ENCODE peak calls at places on chromosome 15, in six cellular contexts. Y is prostate gland, F is choroid plexus epithelial cell, Z is kidney epithelial cell, H is cardiac muscle cell, R is AG10803. A is an unnamed sample.

GRCh38 chr15:71043373-71043772 is 71.9 kb upstream of the THSD4 start:
- DNase-seq in Y (no peak), F (peak), Z (no peak), H (no peak), R (peak), A (no peak)

GRCh38 chr15:35514759-35515158 is 31.2 kb downstream of the DPH6 start:
- DNase-seq in Y (no peak), F (peak), Z (no peak), H (peak), R (peak), A (peak)

GRCh38 chr15:41530363-41530956 is 13.6 kb downstream of the RPAP1 start:
- DNase-seq in Y (no peak), F (no peak), Z (no peak), H (no peak), R (no peak), A (no peak)

GRCh38 chr15:92821491-92822116 is 78.5 kb upstream of the CHD2 start:
- DNase-seq in Y (no peak), F (no peak), Z (no peak), H (no peak), R (no peak), A (peak)

GRCh38 chr15:57319919-57320542 is 56.3 kb upstream of the CGNL1 start:
- DNase-seq in Y (no peak), F (no peak), Z (no peak), H (no peak), R (no peak), A (no peak)

GRCh38 chr15:80478075-80478474 is 73.9 kb downstream of the ARNT2 start:
- DNase-seq in Y (no peak), F (peak), Z (no peak), H (peak), R (peak), A (peak)

GRCh38 chr15:67762610-67763368 is 62.5 kb upstream of the SKOR1 start:
- DNase-seq in Y (no peak), F (peak), Z (peak), H (no peak), R (peak), A (no peak)

GRCh38 chr15:78914027-78914764 is 30.6 kb downstream of the CTSH start:
- DNase-seq in Y (peak), F (peak), Z (no peak), H (no peak), R (peak), A (no peak)

GRCh38 chr15:39511000-39511914 is 69.6 kb upstream of the THBS1 start:
- DNase-seq in Y (no peak), F (peak), Z (peak), H (peak), R (peak), A (peak)

GRCh38 chr15:64681424-64682024 is 93.9 kb downstream of the RBPMS2 start:
- DNase-seq in Y (peak), F (peak), Z (no peak), H (peak), R (peak), A (peak)

GRCh38 chr15:69170597-69170996 is 10.2 kb downstream of the GLCE start:
- DNase-seq in Y (no peak), F (no peak), Z (no peak), H (no peak), R (no peak), A (no peak)

GRCh38 chr15:40957581-40958051 is 4.3 kb downstream of the CHAC1 start:
- DNase-seq in Y (peak), F (no peak), Z (no peak), H (no peak), R (peak), A (peak)

GRCh38 chr15:58369261-58369699 is 62.5 kb upstream of the LIPC start:
- DNase-seq in Y (no peak), F (peak), Z (peak), H (peak), R (peak), A (peak)

GRCh38 chr15:48285329-48286214 is 45.7 kb upstream of the DUT start:
- DNase-seq in Y (peak), F (peak), Z (peak), H (peak), R (peak), A (peak)

GRCh38 chr15:38539008-38539343 is 25.6 kb downstream of the RASGRP1 start:
- DNase-seq in Y (no peak), F (no peak), Z (no peak), H (no peak), R (no peak), A (no peak)

GRCh38 chr15:64356443-64357040 is 569 bp upstream of the CSNK1G1 start:
- DNase-seq in Y (no peak), F (peak), Z (peak), H (peak), R (peak), A (no peak)

GRCh38 chr15:41104234-41104633 is 11.8 kb downstream of the INO80 start:
- DNase-seq in Y (no peak), F (peak), Z (no peak), H (peak), R (peak), A (peak)

GRCh38 chr15:82862886-82863285 is 53.5 kb downstream of the WHAMM start:
- DNase-seq in Y (no peak), F (no peak), Z (no peak), H (no peak), R (no peak), A (no peak)

GRCh38 chr15:27746556-27746955 is 352.6 kb downstream of the OCA2 start:
- DNase-seq in Y (no peak), F (no peak), Z (no peak), H (no peak), R (no peak), A (peak)

GRCh38 chr15:71011503-71012155 is 103.6 kb upstream of the THSD4 start:
- DNase-seq in Y (peak), F (peak), Z (peak), H (peak), R (peak), A (peak)

GRCh38 chr15:31297880-31298456 is 28.7 kb upstream of the KLF13 start:
- DNase-seq in Y (no peak), F (no peak), Z (no peak), H (no peak), R (no peak), A (no peak)

DNA sequence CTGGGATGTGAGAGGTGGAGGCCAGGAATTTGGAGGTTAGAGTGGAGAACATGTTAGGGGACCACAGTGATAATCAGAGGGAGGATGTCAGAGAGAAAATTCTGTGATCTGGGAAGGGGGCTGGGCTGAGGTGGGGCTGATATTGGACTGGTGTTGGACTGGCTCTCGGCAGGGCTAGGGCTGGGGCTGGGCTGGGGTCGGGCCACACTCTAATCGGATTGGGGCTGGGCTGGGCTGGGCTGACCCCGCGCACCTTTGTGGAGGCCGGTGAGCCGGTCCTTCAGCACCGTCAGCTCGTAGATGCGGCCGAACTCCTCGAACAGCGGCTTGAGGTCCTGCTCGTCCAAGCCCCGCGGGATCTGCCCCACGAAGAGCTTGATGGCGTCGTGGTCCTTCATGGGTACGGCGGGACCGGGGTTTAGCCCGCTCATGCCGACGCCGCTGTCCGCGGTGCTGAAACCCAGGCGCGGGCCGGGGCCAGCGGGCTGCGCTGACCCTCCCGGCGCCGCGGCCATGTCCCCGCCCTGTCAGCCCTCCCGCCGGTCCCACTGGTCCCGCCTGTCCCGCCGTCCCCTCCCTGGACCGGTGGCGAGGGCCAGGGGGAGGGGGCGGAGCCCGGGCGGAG is 485 bp downstream of the CELF6 start:
- DNase-seq in Y (peak), F (peak), Z (peak), H (peak), R (peak), A (peak)
- H3K4me3 ChIP-seq in Y (peak), F (peak), Z (peak), H (peak), R (peak), A (peak)

GRCh38 chr15:76963596-76963995 is 31.3 kb upstream of the PSTPIP1 start:
- DNase-seq in Y (no peak), F (no peak), Z (no peak), H (no peak), R (no peak), A (no peak)
- TF ChIP-seq CTCF in Y (no peak), F (no peak), Z (no peak), H (no peak), R (no peak), A (no peak)

GRCh38 chr15:62691008-62691407 is 351.5 kb upstream of the TPM1 start:
- DNase-seq in Y (no peak), F (no peak), Z (no peak), H (peak), R (peak), A (no peak)
- H3K4me3 ChIP-seq in Y (no peak), F (no peak), Z (no peak), H (no peak), R (no peak), A (no peak)

DNA sequence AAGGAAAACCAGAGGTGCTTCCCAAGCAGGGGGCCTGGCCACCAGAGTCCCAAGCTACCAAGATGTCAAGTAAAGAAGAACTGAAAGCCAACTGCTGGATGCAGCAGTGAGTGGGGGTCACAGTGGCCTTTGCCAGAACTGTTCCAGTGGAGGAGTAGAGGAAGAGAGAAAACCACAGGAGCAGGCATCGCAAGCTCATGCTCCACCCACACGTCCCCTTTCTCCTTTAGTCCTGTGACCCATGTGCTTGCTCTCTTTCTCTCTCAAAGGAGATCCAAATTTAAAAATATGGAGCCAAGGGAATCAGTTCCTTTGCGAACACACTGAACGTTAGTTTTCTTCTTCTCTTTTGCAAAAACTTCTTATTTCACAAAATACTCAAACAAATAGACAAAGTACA is 12.4 kb upstream of the ABHD2 start:
- DNase-seq in Y (no peak), F (no peak), Z (no peak), H (no peak), R (no peak), A (no peak)
- TF ChIP-seq CTCF in Y (no peak), F (no peak), Z (no peak), H (no peak), R (no peak), A (no peak)

DNA sequence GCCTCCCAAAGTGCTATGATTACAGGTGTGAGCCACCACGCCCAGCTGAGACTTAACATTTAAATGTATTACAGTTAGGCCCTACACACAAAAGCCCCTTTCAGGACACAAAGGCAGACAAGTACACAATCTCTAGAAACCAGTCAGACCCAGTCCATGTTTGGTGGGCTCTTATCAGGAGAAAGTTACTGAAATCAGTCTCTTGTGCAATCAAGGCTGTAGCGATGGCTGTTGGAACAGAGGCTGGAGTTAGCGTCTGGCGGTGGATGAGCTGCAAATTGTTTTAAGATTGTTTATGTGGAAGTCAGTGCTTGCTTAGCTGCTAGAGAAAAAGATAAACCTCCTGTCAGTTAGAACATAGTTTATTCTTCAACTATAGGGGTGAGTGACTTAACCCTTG is 89.5 kb upstream of the SNRPN start:
- DNase-seq in Y (no peak), F (no peak), Z (no peak), H (no peak), R (no peak), A (no peak)
- H3K4me3 ChIP-seq in Y (no peak), F (no peak), Z (no peak), H (no peak), R (no peak), A (no peak)

DNA sequence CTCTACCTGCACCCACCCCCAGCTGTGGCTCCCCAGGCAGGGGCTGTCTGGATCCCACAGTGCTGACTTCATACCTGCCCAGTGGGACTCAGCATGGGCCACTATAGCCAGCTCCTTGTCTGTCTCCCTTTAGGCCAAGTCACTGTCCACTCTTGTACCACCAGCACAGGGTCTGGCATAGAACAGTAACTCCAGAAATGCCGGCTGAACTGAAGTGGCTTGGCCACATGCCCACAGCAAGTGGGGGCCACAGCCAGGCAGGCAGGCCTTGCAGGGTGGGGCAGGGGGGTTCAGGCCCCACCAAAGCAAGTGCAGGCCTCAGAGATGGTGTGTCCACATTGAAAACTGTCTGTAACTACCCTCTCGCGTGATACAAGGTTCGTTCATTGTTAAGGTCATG is 252.6 kb upstream of the LYSMD4 start:
- DNase-seq in Y (no peak), F (no peak), Z (no peak), H (no peak), R (no peak), A (no peak)
- TF ChIP-seq CTCF in Y (no peak), F (no peak), Z (no peak), H (no peak), R (no peak), A (no peak)

DNA sequence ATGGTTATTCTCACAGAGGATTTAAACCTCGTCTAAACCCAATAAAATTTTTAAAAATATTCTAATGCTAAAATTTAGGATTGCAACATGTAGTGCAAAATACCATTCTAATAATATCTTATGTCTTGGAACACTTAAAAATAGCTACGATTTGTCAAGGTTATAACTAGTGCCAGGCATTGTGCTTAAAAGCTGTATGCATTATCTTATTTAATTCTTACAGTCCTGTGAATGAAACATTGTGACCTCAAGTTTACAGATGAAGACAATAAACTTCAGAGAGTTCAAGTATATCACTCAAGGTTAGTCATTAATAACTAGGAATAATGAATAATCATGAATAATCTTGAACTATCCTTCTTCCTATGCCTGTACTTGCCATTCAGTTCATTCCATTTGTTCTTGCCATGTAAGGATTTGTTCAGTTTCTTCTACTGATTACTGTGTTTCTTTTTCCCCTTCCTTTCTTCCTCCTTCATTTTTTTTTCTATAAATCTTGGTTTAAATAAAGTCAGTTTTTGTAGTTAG is 897.6 kb upstream of the NR2F2 start:
- DNase-seq in Y (no peak), F (no peak), Z (no peak), H (no peak), R (no peak), A (no peak)
- H3K4me3 ChIP-seq in Y (no peak), F (no peak), Z (no peak), H (no peak), R (no peak), A (no peak)

DNA sequence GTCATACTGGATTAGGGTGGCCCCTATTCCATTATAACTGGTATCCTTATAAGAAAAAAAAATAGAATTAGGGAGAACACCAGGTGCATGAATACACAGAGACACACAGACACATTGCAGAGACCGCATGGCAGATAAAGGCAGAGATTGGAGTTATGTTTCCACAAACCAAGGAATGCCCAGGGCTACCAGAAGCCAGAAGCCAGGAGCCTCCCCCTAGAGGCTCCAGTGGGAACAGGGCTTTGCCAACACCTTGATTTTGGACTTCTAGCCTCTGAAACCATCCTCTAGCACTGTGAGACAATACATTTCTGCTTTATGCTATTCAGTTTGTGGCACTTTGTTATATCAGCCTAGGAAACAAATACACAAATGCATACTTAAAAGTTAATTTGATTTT is 10.4 kb downstream of the GOLM2 start:
- DNase-seq in Y (no peak), F (no peak), Z (no peak), H (no peak), R (no peak), A (no peak)
- TF ChIP-seq CTCF in Y (no peak), F (peak), Z (peak), H (peak), R (peak), A (peak)